ENCODE peak calls at places on chromosomes 5 and 9, in seven cellular contexts. One of them, this sample, is unnamed.

GRCh38 chr5:35672995-35673394 is 55.3 kb downstream of the SPEF2 start:
- DNase-seq in upper lobe of right lung: no peak
- DNase-seq in right cardiac atrium: no peak
- DNase-seq in cardiac muscle cell: no peak
- DNase-seq in right lobe of liver: no peak
- DNase-seq in hepatocyte: no peak
- DNase-seq in neural progenitor cell: no peak
- DNase-seq in this sample: no peak

GRCh38 chr5:145903862-145904261 is 31.0 kb upstream of the GRXCR2 start:
- DNase-seq in right lobe of liver: no peak
- DNase-seq in right cardiac atrium: no peak
- DNase-seq in neural progenitor cell: no peak
- DNase-seq in upper lobe of right lung: no peak
- DNase-seq in hepatocyte: no peak
- DNase-seq in cardiac muscle cell: peak; percentile 86
- DNase-seq in this sample: no peak

GRCh38 chr5:34734321-34734720 is 78.2 kb downstream of the RAI14 start:
- DNase-seq in right lobe of liver: no peak
- DNase-seq in right cardiac atrium: no peak
- DNase-seq in neural progenitor cell: no peak
- DNase-seq in upper lobe of right lung: no peak
- DNase-seq in cardiac muscle cell: peak; percentile 54
- DNase-seq in hepatocyte: no peak
- DNase-seq in this sample: no peak

GRCh38 chr5:147935032-147935431 is 28.7 kb upstream of the C5orf46 start:
- DNase-seq in neural progenitor cell: peak; percentile 36
- DNase-seq in hepatocyte: peak; percentile 38
- DNase-seq in upper lobe of right lung: no peak
- DNase-seq in right lobe of liver: no peak
- DNase-seq in right cardiac atrium: no peak
- DNase-seq in cardiac muscle cell: peak; percentile 63
- DNase-seq in this sample: peak; percentile 46

GRCh38 chr5:79436821-79437220 is 77.1 kb downstream of the HOMER1 start:
- DNase-seq in hepatocyte: no peak
- DNase-seq in upper lobe of right lung: no peak
- DNase-seq in cardiac muscle cell: peak; percentile 6
- DNase-seq in right cardiac atrium: no peak
- DNase-seq in neural progenitor cell: no peak
- DNase-seq in right lobe of liver: no peak
- DNase-seq in this sample: no peak

GRCh38 chr9:130039504-130040147 is 3.4 kb downstream of the FNBP1 start:
- DNase-seq in upper lobe of right lung: no peak
- DNase-seq in neural progenitor cell: peak; percentile 38
- DNase-seq in cardiac muscle cell: peak; percentile 18
- DNase-seq in hepatocyte: no peak
- DNase-seq in right cardiac atrium: no peak
- DNase-seq in right lobe of liver: no peak
- DNase-seq in this sample: no peak

GRCh38 chr9:121447341-121447834 is 52.3 kb downstream of the GGTA1 start:
- DNase-seq in right cardiac atrium: no peak
- DNase-seq in cardiac muscle cell: peak; percentile 79
- DNase-seq in hepatocyte: no peak
- DNase-seq in neural progenitor cell: no peak
- DNase-seq in right lobe of liver: no peak
- DNase-seq in upper lobe of right lung: no peak
- DNase-seq in this sample: no peak

GRCh38 chr9:73038613-73039012 is 85.8 kb upstream of the ALDH1A1 start:
- DNase-seq in right cardiac atrium: peak; percentile 81
- DNase-seq in upper lobe of right lung: peak; percentile 58
- DNase-seq in hepatocyte: no peak
- DNase-seq in right lobe of liver: peak; percentile 64
- DNase-seq in neural progenitor cell: no peak
- DNase-seq in cardiac muscle cell: peak; percentile 84
- DNase-seq in this sample: no peak

GRCh38 chr9:117034862-117035261 is 347.8 kb downstream of the TRIM32 start:
- DNase-seq in right cardiac atrium: no peak
- DNase-seq in right lobe of liver: no peak
- DNase-seq in upper lobe of right lung: no peak
- DNase-seq in hepatocyte: peak; percentile 26
- DNase-seq in cardiac muscle cell: peak; percentile 4
- DNase-seq in neural progenitor cell: peak; percentile 79
- DNase-seq in this sample: no peak

GRCh38 chr5:176800024-176800423 is 10.3 kb upstream of the UNC5A start:
- DNase-seq in neural progenitor cell: no peak
- DNase-seq in upper lobe of right lung: no peak
- DNase-seq in cardiac muscle cell: no peak
- DNase-seq in right cardiac atrium: no peak
- DNase-seq in right lobe of liver: no peak
- DNase-seq in hepatocyte: no peak
- DNase-seq in this sample: no peak

GRCh38 chr5:1552469-1553255 is 28.9 kb upstream of the LPCAT1 start:
- DNase-seq in upper lobe of right lung: peak; percentile 82
- DNase-seq in neural progenitor cell: peak; percentile 53
- DNase-seq in cardiac muscle cell: peak; percentile 52
- DNase-seq in hepatocyte: no peak
- DNase-seq in right cardiac atrium: peak; percentile 92
- DNase-seq in right lobe of liver: peak; percentile 42
- DNase-seq in this sample: no peak

GRCh38 chr5:9188131-9188530 is 357.7 kb downstream of the SEMA5A start:
- DNase-seq in hepatocyte: no peak
- DNase-seq in neural progenitor cell: no peak
- DNase-seq in cardiac muscle cell: peak; percentile 44
- DNase-seq in upper lobe of right lung: no peak
- DNase-seq in right cardiac atrium: no peak
- DNase-seq in right lobe of liver: no peak
- DNase-seq in this sample: no peak

GRCh38 chr9:121736964-121737462 is 85.6 kb downstream of the DAB2IP start:
- DNase-seq in right lobe of liver: no peak
- DNase-seq in right cardiac atrium: peak; percentile 83
- DNase-seq in neural progenitor cell: peak; percentile 45
- DNase-seq in cardiac muscle cell: no peak
- DNase-seq in hepatocyte: peak; percentile 69
- DNase-seq in upper lobe of right lung: peak; percentile 88
- DNase-seq in this sample: peak; percentile 95

GRCh38 chr9:125360621-125361020 is 99.0 kb downstream of the GAPVD1 start:
- DNase-seq in upper lobe of right lung: no peak
- DNase-seq in right lobe of liver: no peak
- DNase-seq in hepatocyte: no peak
- DNase-seq in neural progenitor cell: no peak
- DNase-seq in right cardiac atrium: no peak
- DNase-seq in cardiac muscle cell: no peak
- DNase-seq in this sample: no peak
- H3K27ac ChIP-seq in upper lobe of right lung: no peak overlapping the region
- H3K27ac ChIP-seq in right lobe of liver: no peak overlapping the region
- H3K27ac ChIP-seq in hepatocyte: no peak overlapping the region
- H3K27ac ChIP-seq in neural progenitor cell: no peak overlapping the region
- H3K27ac ChIP-seq in right cardiac atrium: no peak overlapping the region
- H3K27ac ChIP-seq in cardiac muscle cell: no peak overlapping the region
- H3K27ac ChIP-seq in this sample: no peak overlapping the region

GRCh38 chr9:128685636-128686489 is 3.2 kb upstream of the SET start:
- DNase-seq in neural progenitor cell: no peak
- DNase-seq in cardiac muscle cell: no peak
- DNase-seq in upper lobe of right lung: no peak
- DNase-seq in hepatocyte: peak; percentile 57
- DNase-seq in right cardiac atrium: no peak
- DNase-seq in right lobe of liver: no peak
- DNase-seq in this sample: peak; percentile 87
- H3K4me1 ChIP-seq in neural progenitor cell: peaks cover 36% of the 10 kb centered on the region
- H3K4me1 ChIP-seq in cardiac muscle cell: peaks cover 21% of the 10 kb centered on the region
- H3K4me1 ChIP-seq in upper lobe of right lung: peaks cover 43% of the 10 kb centered on the region
- H3K4me1 ChIP-seq in hepatocyte: peaks cover 33% of the 10 kb centered on the region
- H3K4me1 ChIP-seq in right cardiac atrium: peaks cover 3% of the 10 kb centered on the region
- H3K4me1 ChIP-seq in right lobe of liver: peaks cover 15% of the 10 kb centered on the region
- H3K4me1 ChIP-seq in this sample: peaks cover 9% of the 10 kb centered on the region

GRCh38 chr9:109518621-109519335 is 20.7 kb upstream of the PTPN3 start:
- DNase-seq in cardiac muscle cell: no peak
- DNase-seq in right lobe of liver: no peak
- DNase-seq in right cardiac atrium: no peak
- DNase-seq in hepatocyte: no peak
- DNase-seq in upper lobe of right lung: no peak
- DNase-seq in neural progenitor cell: no peak
- DNase-seq in this sample: no peak
- H3K27ac ChIP-seq in cardiac muscle cell: no peak overlapping the region
- H3K27ac ChIP-seq in right lobe of liver: peak overlapping the region; percentile 91
- H3K27ac ChIP-seq in right cardiac atrium: no peak overlapping the region
- H3K27ac ChIP-seq in hepatocyte: no peak overlapping the region
- H3K27ac ChIP-seq in upper lobe of right lung: no peak overlapping the region
- H3K27ac ChIP-seq in neural progenitor cell: no peak overlapping the region
- H3K27ac ChIP-seq in this sample: no peak overlapping the region

DNA sequence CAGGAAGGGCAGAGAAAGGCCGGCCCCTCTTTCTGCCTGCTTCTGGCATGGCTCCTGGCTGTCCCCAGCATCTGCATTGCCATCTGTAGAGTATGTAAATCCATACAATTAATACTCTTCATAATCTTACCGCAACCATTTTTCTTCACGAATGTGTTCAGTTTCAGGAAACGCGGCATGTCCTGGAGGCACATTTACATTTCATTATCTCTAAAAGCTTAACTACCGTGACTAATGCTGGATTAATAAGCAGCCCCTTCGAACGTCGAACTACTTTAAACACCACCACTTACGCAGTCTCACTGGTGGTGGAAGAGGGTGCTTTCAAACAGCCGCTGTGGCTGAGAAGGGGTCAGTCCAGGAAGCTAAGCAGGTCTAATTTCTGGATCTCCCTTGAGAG is 85.6 kb downstream of the C5orf15 start:
- DNase-seq in right cardiac atrium: no peak
- DNase-seq in right lobe of liver: no peak
- DNase-seq in upper lobe of right lung: no peak
- DNase-seq in cardiac muscle cell: no peak
- DNase-seq in neural progenitor cell: no peak
- DNase-seq in hepatocyte: no peak
- DNase-seq in this sample: no peak
- H3K4me1 ChIP-seq in right cardiac atrium: no peaks in the 10 kb centered on the region
- H3K4me1 ChIP-seq in right lobe of liver: no peaks in the 10 kb centered on the region
- H3K4me1 ChIP-seq in upper lobe of right lung: no peaks in the 10 kb centered on the region
- H3K4me1 ChIP-seq in cardiac muscle cell: no peaks in the 10 kb centered on the region
- H3K4me1 ChIP-seq in neural progenitor cell: no peaks in the 10 kb centered on the region
- H3K4me1 ChIP-seq in hepatocyte: peaks cover 10% of the 10 kb centered on the region
- H3K4me1 ChIP-seq in this sample: no peaks in the 10 kb centered on the region

GRCh38 chr5:72427488-72428437 is 79.4 kb downstream of the ZNF366 start:
- DNase-seq in neural progenitor cell: peak; percentile 49
- DNase-seq in upper lobe of right lung: no peak
- DNase-seq in hepatocyte: peak; percentile 30
- DNase-seq in right cardiac atrium: peak; percentile 47
- DNase-seq in cardiac muscle cell: peak; percentile 63
- DNase-seq in right lobe of liver: no peak
- DNase-seq in this sample: no peak
- H3K27ac ChIP-seq in neural progenitor cell: no peak overlapping the region
- H3K27ac ChIP-seq in upper lobe of right lung: no peak overlapping the region
- H3K27ac ChIP-seq in hepatocyte: peak overlapping the region; percentile 39
- H3K27ac ChIP-seq in right cardiac atrium: peak overlapping the region; percentile 85
- H3K27ac ChIP-seq in cardiac muscle cell: peak overlapping the region; percentile 73
- H3K27ac ChIP-seq in right lobe of liver: no peak overlapping the region
- H3K27ac ChIP-seq in this sample: no peak overlapping the region

DNA sequence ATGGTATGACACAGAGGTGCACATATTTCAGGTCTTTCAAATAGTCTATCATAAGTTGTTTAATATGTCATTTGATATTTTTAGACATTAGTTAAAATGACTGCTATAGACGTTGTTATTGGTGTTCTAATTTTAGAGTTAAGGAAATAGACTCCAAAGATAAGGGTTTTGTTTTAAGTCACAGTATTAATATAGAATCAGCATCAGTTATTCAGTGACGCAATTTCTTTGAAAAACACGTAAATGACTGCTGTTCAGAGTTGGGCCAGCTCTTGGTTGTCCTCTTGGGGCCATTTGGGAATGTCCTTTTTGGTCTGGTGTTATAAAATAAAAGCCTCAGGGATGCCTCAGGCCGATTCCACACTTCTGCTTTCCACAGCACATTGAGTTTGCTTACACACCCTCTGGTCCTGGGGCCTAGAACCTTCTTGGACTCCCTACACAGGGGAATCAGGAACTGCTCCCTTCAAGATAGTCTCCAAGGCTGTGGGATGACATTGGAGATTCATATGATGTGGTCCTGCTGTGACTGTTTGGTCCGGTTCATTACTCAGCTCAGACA is 14.3 kb downstream of the OTULIN start:
- DNase-seq in right cardiac atrium: no peak
- DNase-seq in hepatocyte: no peak
- DNase-seq in cardiac muscle cell: no peak
- DNase-seq in upper lobe of right lung: no peak
- DNase-seq in neural progenitor cell: no peak
- DNase-seq in right lobe of liver: no peak
- DNase-seq in this sample: no peak
- H3K4me1 ChIP-seq in right cardiac atrium: peaks cover 21% of the 10 kb centered on the region
- H3K4me1 ChIP-seq in hepatocyte: no peaks in the 10 kb centered on the region
- H3K4me1 ChIP-seq in cardiac muscle cell: peaks cover 5% of the 10 kb centered on the region
- H3K4me1 ChIP-seq in upper lobe of right lung: peaks cover 21% of the 10 kb centered on the region
- H3K4me1 ChIP-seq in neural progenitor cell: peaks cover 18% of the 10 kb centered on the region
- H3K4me1 ChIP-seq in right lobe of liver: peaks cover 8% of the 10 kb centered on the region
- H3K4me1 ChIP-seq in this sample: no peaks in the 10 kb centered on the region

GRCh38 chr5:141952030-141952429 is 6.0 kb downstream of the PCDH12 start:
- DNase-seq in right lobe of liver: no peak
- DNase-seq in upper lobe of right lung: no peak
- DNase-seq in hepatocyte: no peak
- DNase-seq in neural progenitor cell: no peak
- DNase-seq in cardiac muscle cell: no peak
- DNase-seq in right cardiac atrium: no peak
- DNase-seq in this sample: no peak

GRCh38 chr5:141954193-141954592 is 3.8 kb downstream of the PCDH12 start:
- DNase-seq in upper lobe of right lung: no peak
- DNase-seq in right lobe of liver: no peak
- DNase-seq in cardiac muscle cell: no peak
- DNase-seq in right cardiac atrium: no peak
- DNase-seq in neural progenitor cell: no peak
- DNase-seq in hepatocyte: no peak
- DNase-seq in this sample: no peak

GRCh38 chr5:141950207-141951005 is 7.6 kb downstream of the PCDH12 start:
- DNase-seq in neural progenitor cell: no peak
- DNase-seq in hepatocyte: no peak
- DNase-seq in right lobe of liver: no peak
- DNase-seq in upper lobe of right lung: no peak
- DNase-seq in cardiac muscle cell: no peak
- DNase-seq in right cardiac atrium: no peak
- DNase-seq in this sample: no peak

GRCh38 chr5:141948812-141949211 is 9.2 kb downstream of the PCDH12 start:
- DNase-seq in right lobe of liver: no peak
- DNase-seq in hepatocyte: no peak
- DNase-seq in upper lobe of right lung: no peak
- DNase-seq in right cardiac atrium: no peak
- DNase-seq in neural progenitor cell: no peak
- DNase-seq in cardiac muscle cell: no peak
- DNase-seq in this sample: no peak

GRCh38 chr5:141951341-141951781 is 6.6 kb downstream of the PCDH12 start:
- DNase-seq in cardiac muscle cell: peak; percentile 19
- DNase-seq in hepatocyte: no peak
- DNase-seq in right lobe of liver: no peak
- DNase-seq in neural progenitor cell: peak; percentile 64
- DNase-seq in right cardiac atrium: peak; percentile 55
- DNase-seq in upper lobe of right lung: no peak
- DNase-seq in this sample: no peak
- H3K27ac ChIP-seq in cardiac muscle cell: no peak overlapping the region
- H3K27ac ChIP-seq in hepatocyte: no peak overlapping the region
- H3K27ac ChIP-seq in right lobe of liver: no peak overlapping the region
- H3K27ac ChIP-seq in neural progenitor cell: no peak overlapping the region
- H3K27ac ChIP-seq in right cardiac atrium: no peak overlapping the region
- H3K27ac ChIP-seq in upper lobe of right lung: no peak overlapping the region
- H3K27ac ChIP-seq in this sample: no peak overlapping the region

GRCh38 chr9:97484134-97484533 is 17.3 kb upstream of the TMOD1 start:
- DNase-seq in neural progenitor cell: no peak
- DNase-seq in right lobe of liver: peak; percentile 64
- DNase-seq in hepatocyte: no peak
- DNase-seq in upper lobe of right lung: no peak
- DNase-seq in right cardiac atrium: peak; percentile 78
- DNase-seq in cardiac muscle cell: no peak
- DNase-seq in this sample: no peak
- H3K4me1 ChIP-seq in neural progenitor cell: no peaks in the 10 kb centered on the region
- H3K4me1 ChIP-seq in right lobe of liver: peaks cover 11% of the 10 kb centered on the region
- H3K4me1 ChIP-seq in hepatocyte: no peaks in the 10 kb centered on the region
- H3K4me1 ChIP-seq in upper lobe of right lung: no peaks in the 10 kb centered on the region
- H3K4me1 ChIP-seq in right cardiac atrium: no peaks in the 10 kb centered on the region
- H3K4me1 ChIP-seq in cardiac muscle cell: peaks cover 5% of the 10 kb centered on the region
- H3K4me1 ChIP-seq in this sample: no peaks in the 10 kb centered on the region